ENCODE peak calls at places on chromosomes 13 and 19, in nine cellular contexts. O is ovary, T is cardiac muscle cell, E is neural progenitor cell, W is pancreas, G is ascending aorta, K is mucosa of descending colon, J is uterus, Q is A549. N is an unnamed sample. For H3K4me1, the result is how much of the 10 kb centered on the place peaks cover.

GRCh38 chr13:51776179-51776578 is 27.8 kb downstream of the DHRS12 start:
- DNase-seq in K (no peak), W (peak), O (no peak), E (no peak), T (no peak), J (no peak), G (no peak), Q (no peak), N (no peak)

GRCh38 chr13:28137556-28137955 is 789 bp upstream of the PAN3 start:
- DNase-seq in J (no peak), T (no peak), W (no peak), E (peak), K (no peak), G (no peak), Q (no peak), O (no peak), N (no peak)

GRCh38 chr19:48989701-48990291 is 3.3 kb downstream of the GYS1 start:
- DNase-seq in E (no peak), J (no peak), O (no peak), G (no peak), T (no peak), K (no peak), Q (no peak), W (no peak), N (no peak)

GRCh38 chr13:36880961-36881360 is 39.1 kb downstream of the SMAD9 start:
- DNase-seq in G (no peak), T (no peak), O (no peak), K (no peak), J (no peak), E (no peak), W (no peak), Q (no peak), N (no peak)

GRCh38 chr19:16588824-16589577 is 16.8 kb upstream of the SLC35E1 start:
- DNase-seq in G (no peak), T (no peak), E (no peak), Q (no peak), W (no peak), K (no peak), O (no peak), J (no peak), N (no peak)

GRCh38 chr13:106819413-106820180 is 251.7 kb upstream of the ARGLU1 start:
- DNase-seq in T (no peak), J (no peak), G (no peak), E (no peak), Q (no peak), K (no peak), W (no peak), O (no peak), N (no peak)

GRCh38 chr19:3186377-3186688 is 603 bp downstream of the NCLN start:
- DNase-seq in K (peak), G (no peak), Q (no peak), W (peak), J (no peak), E (peak), T (peak), O (no peak), N (no peak)

GRCh38 chr19:23762884-23763711 is 4.4 kb upstream of the ZNF681 start:
- DNase-seq in O (peak), K (peak), Q (no peak), W (peak), J (peak), T (peak), E (peak), G (peak), N (peak)

GRCh38 chr13:30864352-30865130 is 41.5 kb upstream of the MEDAG start:
- DNase-seq in W (no peak), K (no peak), J (peak), O (peak), T (no peak), G (peak), E (peak), Q (no peak), N (peak)

GRCh38 chr13:95783747-95784146 is 106.8 kb downstream of the DNAJC3 start:
- DNase-seq in E (no peak), T (no peak), K (no peak), Q (no peak), G (no peak), W (no peak), J (no peak), O (no peak), N (no peak)

GRCh38 chr13:102854675-102855074 is 8.8 kb downstream of the ERCC5 start:
- DNase-seq in G (no peak), J (no peak), K (no peak), W (no peak), E (no peak), O (no peak), Q (no peak), T (no peak), N (no peak)

GRCh38 chr19:16288544-16288943 is 36.1 kb upstream of the KLF2 start:
- DNase-seq in W (no peak), K (no peak), O (no peak), T (no peak), Q (no peak), E (no peak), G (no peak), J (no peak), N (no peak)

GRCh38 chr19:14119644-14120496 is 2.3 kb upstream of the PRKACA start:
- DNase-seq in K (no peak), W (no peak), J (no peak), E (no peak), G (no peak), O (no peak), T (no peak), Q (no peak), N (no peak)

GRCh38 chr13:51726446-51727185 is 77.3 kb downstream of the DHRS12 start:
- DNase-seq in O (no peak), G (no peak), K (no peak), W (no peak), J (no peak), E (no peak), Q (no peak), T (no peak), N (no peak)

GRCh38 chr19:57850553-57851017 is 926 bp downstream of the ZNF587 start:
- DNase-seq in W (no peak), Q (peak), E (peak), J (no peak), T (no peak), O (no peak), G (no peak), K (peak), N (no peak)

GRCh38 chr19:18392417-18392816 is 5.0 kb downstream of the LRRC25 start:
- DNase-seq in Q (no peak), J (no peak), K (no peak), T (no peak), E (no peak), O (peak), W (no peak), G (peak), N (peak)

GRCh38 chr19:18392936-18393335 is 4.5 kb downstream of the LRRC25 start:
- DNase-seq in W (no peak), E (no peak), K (no peak), J (no peak), T (no peak), G (no peak), Q (no peak), O (no peak), N (no peak)

GRCh38 chr19:18390075-18390909 is 4.3 kb downstream of the GDF15 start:
- DNase-seq in G (no peak), O (no peak), T (no peak), W (no peak), K (no peak), E (no peak), Q (peak), J (no peak), N (no peak)

GRCh38 chr19:18389736-18390074 is 3.7 kb downstream of the GDF15 start:
- DNase-seq in T (no peak), K (no peak), J (no peak), G (no peak), W (no peak), O (no peak), E (no peak), Q (no peak), N (no peak)

GRCh38 chr19:18391509-18392075 is 5.6 kb downstream of the GDF15 start:
- DNase-seq in T (no peak), O (no peak), E (no peak), G (no peak), Q (no peak), J (no peak), K (no peak), W (no peak), N (no peak)
- H3K4me1 ChIP-seq in T (under half), O (under half), E (under half), G (under half), Q (under half), J (under half), K (under half), W (under half), N (under half)

GRCh38 chr13:26899153-26899552 is 138.6 kb upstream of the GPR12 start:
- DNase-seq in W (no peak), G (no peak), T (no peak), E (no peak), O (no peak), J (no peak), Q (no peak), K (no peak), N (no peak)
- TF ChIP-seq CTCF in W (no peak), G (no peak), T (no peak), E (no peak), O (no peak), J (no peak), Q (no peak), K (no peak), N (no peak)

GRCh38 chr13:31869582-31869981 is 130.3 kb downstream of the RXFP2 start:
- DNase-seq in G (no peak), K (no peak), O (no peak), J (no peak), W (no peak), T (no peak), Q (no peak), E (no peak), N (no peak)
- H3K4me1 ChIP-seq in G (under half), K (under half), O (under half), J (under half), W (under half), T (under half), Q (under half), E (under half), N (under half)

GRCh38 chr19:1945899-1946298 is 4.9 kb downstream of the CSNK1G2 start:
- DNase-seq in G (no peak), K (peak), Q (peak), T (peak), E (peak), O (peak), J (peak), W (peak), N (no peak)
- TF ChIP-seq CTCF in G (peak), K (peak), Q (peak), T (peak), E (peak), O (no peak), J (peak), W (no peak), N (peak)

GRCh38 chr19:30228113-30228725 is 144.0 kb upstream of the ZNF536 start:
- DNase-seq in E (peak), W (no peak), O (no peak), G (no peak), T (no peak), K (peak), Q (no peak), J (no peak), N (no peak)

GRCh38 chr19:30233375-30233774 is 138.8 kb upstream of the ZNF536 start:
- DNase-seq in T (no peak), J (no peak), O (no peak), E (no peak), W (no peak), K (no peak), Q (no peak), G (no peak), N (no peak)

GRCh38 chr19:30229524-30230174 is 142.5 kb upstream of the ZNF536 start:
- DNase-seq in E (peak), O (no peak), T (no peak), J (no peak), G (no peak), Q (no peak), K (no peak), W (no peak), N (no peak)

GRCh38 chr19:30228726-30229523 is 143.3 kb upstream of the ZNF536 start:
- DNase-seq in E (peak), T (peak), O (no peak), K (no peak), W (no peak), J (no peak), G (no peak), Q (peak), N (no peak)

DNA sequence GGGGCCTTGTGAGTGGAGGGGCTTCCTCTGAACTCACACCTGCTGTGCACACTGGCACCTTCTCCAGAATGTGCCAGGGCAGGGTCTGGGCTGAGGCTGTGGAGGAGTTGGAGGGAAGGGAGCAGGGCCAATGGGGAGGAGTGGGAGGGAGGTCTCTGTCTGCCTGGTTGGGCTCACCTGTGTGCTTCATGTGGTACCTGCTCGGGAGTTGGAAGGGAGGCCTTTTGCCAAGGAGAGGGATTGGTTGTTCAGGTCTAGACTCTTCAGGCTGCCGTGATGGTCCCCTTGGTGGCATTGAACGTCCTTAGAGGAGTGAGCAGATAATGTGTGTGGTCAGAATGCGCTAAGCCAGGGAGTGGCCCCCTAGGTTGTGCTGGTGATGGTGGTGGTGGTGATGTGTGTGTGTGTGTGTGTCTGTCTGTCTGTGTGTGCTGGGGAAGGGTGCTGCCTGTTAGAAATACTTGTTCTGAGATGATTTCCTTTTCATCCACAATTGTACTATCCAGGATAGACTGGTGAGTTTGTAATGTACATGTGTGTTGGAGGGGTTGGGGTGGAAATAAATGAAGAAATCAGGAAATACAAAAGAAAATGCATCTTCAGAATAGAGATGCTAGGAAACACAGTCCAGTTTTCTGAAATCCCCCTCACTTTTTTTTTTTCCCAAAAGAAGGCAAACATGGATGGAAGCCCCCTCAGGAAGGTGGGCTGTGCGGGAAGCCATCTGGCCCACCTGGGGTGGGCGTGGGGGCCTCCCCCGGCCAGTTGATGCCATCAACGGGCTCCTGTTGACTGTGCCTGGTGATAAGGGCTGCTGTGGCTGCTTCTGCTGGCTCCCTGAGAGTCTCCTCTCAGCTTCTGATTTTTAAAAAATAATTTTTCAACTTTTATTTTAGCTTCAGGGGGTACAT is 140.5 kb upstream of the ZNF536 start:
- DNase-seq in W (no peak), G (no peak), E (no peak), J (no peak), Q (no peak), O (no peak), K (no peak), T (no peak), N (no peak)
- H3K4me1 ChIP-seq in W (under half), G (under half), E (under half), J (under half), Q (under half), O (under half), K (under half), T (under half), N (under half)

DNA sequence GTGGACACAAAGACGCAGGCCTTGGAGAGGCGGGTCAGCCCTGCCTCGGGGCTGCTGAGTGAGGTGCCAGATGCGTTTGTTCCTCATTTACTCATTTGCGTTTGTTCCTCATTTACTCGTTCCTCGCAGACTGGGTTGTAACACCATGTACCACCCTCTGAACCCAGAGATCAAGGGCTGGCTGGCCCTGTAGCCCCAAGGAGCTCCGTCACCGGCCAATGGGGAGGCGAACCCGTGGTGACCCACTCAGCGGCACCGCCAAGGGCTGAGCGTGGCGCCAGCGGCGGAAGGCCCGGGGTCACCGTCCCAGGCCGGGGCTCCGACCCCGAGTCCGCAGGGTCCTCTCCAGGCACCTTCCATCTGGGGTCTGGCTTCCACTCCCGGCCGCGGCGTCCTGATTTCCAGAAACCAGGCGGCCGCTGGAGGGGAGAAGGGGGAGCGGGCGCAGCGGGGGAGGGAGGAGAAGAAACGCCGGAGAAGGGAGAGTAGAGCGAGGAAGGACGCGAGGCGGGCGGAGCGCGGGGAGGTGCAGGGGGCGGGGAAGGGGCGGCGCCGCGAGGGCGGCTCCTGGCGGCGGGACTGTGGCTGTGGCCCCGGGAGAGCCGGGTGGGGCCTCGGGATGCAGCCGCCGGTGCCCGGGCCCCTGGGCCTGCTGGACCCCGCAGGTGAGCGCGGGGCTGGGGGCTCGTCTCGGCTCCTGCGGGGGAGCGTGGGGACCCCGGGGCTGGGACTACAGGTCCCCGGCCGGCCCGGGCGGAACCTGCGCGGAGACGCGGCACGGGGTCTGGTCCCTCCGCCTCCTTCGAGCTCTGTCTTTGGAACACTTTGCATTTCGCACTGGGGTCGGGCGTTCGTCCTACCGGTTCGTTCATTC is at the start of gene TMEM255B:
- DNase-seq in Q (peak), J (peak), T (peak), O (peak), E (peak), G (peak), K (peak), W (peak), N (peak)
- TF ChIP-seq CTCF in Q (peak), J (peak), T (no peak), O (no peak), E (peak), G (peak), K (no peak), W (peak), N (peak)

DNA sequence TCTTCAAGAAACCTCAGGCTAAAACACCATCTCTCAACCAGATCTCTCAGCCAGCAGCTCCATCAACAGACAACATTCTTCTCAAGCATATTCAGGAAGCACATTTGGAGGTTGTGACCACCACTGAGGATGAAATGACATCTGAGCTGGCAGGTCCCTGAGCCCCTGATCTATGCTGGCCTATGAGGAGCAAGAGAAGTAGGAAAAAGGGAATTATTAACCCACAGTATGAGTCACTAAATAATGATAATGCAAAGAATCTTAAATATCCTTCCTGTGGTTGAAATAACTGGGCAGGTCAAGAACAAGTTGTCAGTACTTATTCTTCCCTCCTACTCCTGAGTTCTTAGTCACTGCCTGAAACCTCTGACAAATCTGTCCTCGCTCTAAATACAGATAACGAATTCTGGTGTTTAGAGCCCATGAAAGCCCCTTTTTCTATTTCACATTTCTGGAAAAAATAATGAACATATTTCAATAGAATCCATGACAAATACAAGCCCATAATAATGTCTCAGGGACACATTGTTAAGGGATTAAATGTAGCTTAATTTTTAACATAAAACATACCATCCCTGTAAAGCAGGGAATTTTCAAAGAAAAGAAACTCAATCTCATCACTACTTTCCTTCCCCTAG is 225.8 kb upstream of the IRS2 start:
- DNase-seq in E (no peak), Q (peak), J (no peak), O (no peak), G (no peak), T (no peak), W (no peak), K (no peak), N (no peak)
- H3K4me1 ChIP-seq in E (under half), Q (half or more), J (under half), O (under half), G (under half), T (under half), W (under half), K (under half), N (under half)

N was measured in tibial artery.